ENCODE peak calls at places on chromosomes 7 and 10, in eight cellular contexts. One of them, this sample, is unnamed.

GRCh38 chr10:57706576-57707299 is 561.0 kb downstream of the IPMK start:
- DNase-seq in GM10248: no peak
- DNase-seq in astrocyte of the spinal cord: no peak
- DNase-seq in natural killer cell: no peak
- DNase-seq in GM12878: no peak
- DNase-seq in spleen: no peak
- DNase-seq in glutamatergic neuron: no peak
- DNase-seq in choroid plexus epithelial cell: no peak
- DNase-seq in this sample: no peak

GRCh38 chr7:155974186-155974897 is 162.1 kb upstream of the SHH start:
- DNase-seq in GM10248: no peak
- DNase-seq in astrocyte of the spinal cord: no peak
- DNase-seq in natural killer cell: no peak
- DNase-seq in GM12878: no peak
- DNase-seq in spleen: peak
- DNase-seq in glutamatergic neuron: no peak
- DNase-seq in choroid plexus epithelial cell: no peak
- DNase-seq in this sample: no peak

GRCh38 chr10:34031410-34031809 is 696.9 kb upstream of the NRP1 start:
- DNase-seq in GM10248: no peak
- DNase-seq in astrocyte of the spinal cord: peak
- DNase-seq in natural killer cell: no peak
- DNase-seq in GM12878: no peak
- DNase-seq in spleen: no peak
- DNase-seq in glutamatergic neuron: no peak
- DNase-seq in choroid plexus epithelial cell: peak
- DNase-seq in this sample: no peak

GRCh38 chr7:17680026-17680425 is 260.3 kb downstream of the SNX13 start:
- DNase-seq in GM10248: no peak
- DNase-seq in astrocyte of the spinal cord: peak
- DNase-seq in natural killer cell: no peak
- DNase-seq in GM12878: no peak
- DNase-seq in spleen: no peak
- DNase-seq in glutamatergic neuron: no peak
- DNase-seq in choroid plexus epithelial cell: peak
- DNase-seq in this sample: no peak

GRCh38 chr10:11798862-11799735 is 24.1 kb upstream of the PROSER2 start:
- DNase-seq in GM10248: no peak
- DNase-seq in astrocyte of the spinal cord: no peak
- DNase-seq in natural killer cell: no peak
- DNase-seq in GM12878: no peak
- DNase-seq in spleen: no peak
- DNase-seq in glutamatergic neuron: no peak
- DNase-seq in choroid plexus epithelial cell: no peak
- DNase-seq in this sample: no peak

GRCh38 chr10:80771902-80772555 is 234.3 kb downstream of the SH2D4B start:
- DNase-seq in GM10248: no peak
- DNase-seq in astrocyte of the spinal cord: no peak
- DNase-seq in natural killer cell: no peak
- DNase-seq in GM12878: no peak
- DNase-seq in spleen: no peak
- DNase-seq in glutamatergic neuron: no peak
- DNase-seq in choroid plexus epithelial cell: no peak
- DNase-seq in this sample: no peak

GRCh38 chr7:5607958-5608656 is 173.4 kb downstream of the RNF216 start:
- DNase-seq in GM10248: no peak
- DNase-seq in astrocyte of the spinal cord: no peak
- DNase-seq in natural killer cell: no peak
- DNase-seq in GM12878: no peak
- DNase-seq in spleen: no peak
- DNase-seq in glutamatergic neuron: peak
- DNase-seq in choroid plexus epithelial cell: no peak
- DNase-seq in this sample: no peak

GRCh38 chr10:25758041-25758457 is 176.0 kb upstream of the MYO3A start:
- DNase-seq in GM10248: peak
- DNase-seq in astrocyte of the spinal cord: peak
- DNase-seq in natural killer cell: no peak
- DNase-seq in GM12878: no peak
- DNase-seq in spleen: no peak
- DNase-seq in glutamatergic neuron: peak
- DNase-seq in choroid plexus epithelial cell: peak
- DNase-seq in this sample: no peak

GRCh38 chr10:65751218-65751617 is 1174.6 kb upstream of the LRRTM3 start:
- DNase-seq in GM10248: no peak
- DNase-seq in astrocyte of the spinal cord: no peak
- DNase-seq in natural killer cell: no peak
- DNase-seq in GM12878: no peak
- DNase-seq in spleen: no peak
- DNase-seq in glutamatergic neuron: no peak
- DNase-seq in choroid plexus epithelial cell: no peak
- DNase-seq in this sample: no peak

GRCh38 chr10:6244510-6244909 is 41.8 kb downstream of the PFKFB3 start:
- DNase-seq in GM10248: no peak
- DNase-seq in astrocyte of the spinal cord: no peak
- DNase-seq in natural killer cell: no peak
- DNase-seq in GM12878: no peak
- DNase-seq in spleen: no peak
- DNase-seq in glutamatergic neuron: no peak
- DNase-seq in choroid plexus epithelial cell: no peak
- DNase-seq in this sample: no peak

GRCh38 chr10:124681626-124682552 is 62.3 kb downstream of the FAM53B start:
- DNase-seq in GM10248: no peak
- DNase-seq in astrocyte of the spinal cord: no peak
- DNase-seq in natural killer cell: no peak
- DNase-seq in GM12878: no peak
- DNase-seq in spleen: peak
- DNase-seq in glutamatergic neuron: no peak
- DNase-seq in choroid plexus epithelial cell: no peak
- DNase-seq in this sample: no peak

GRCh38 chr10:124698560-124699470 is 45.4 kb downstream of the FAM53B start:
- DNase-seq in GM10248: no peak
- DNase-seq in astrocyte of the spinal cord: no peak
- DNase-seq in natural killer cell: no peak
- DNase-seq in GM12878: no peak
- DNase-seq in spleen: peak
- DNase-seq in glutamatergic neuron: no peak
- DNase-seq in choroid plexus epithelial cell: no peak
- DNase-seq in this sample: no peak

GRCh38 chr10:26931223-26931622 is 70.5 kb upstream of the ABI1 start:
- DNase-seq in GM10248: peak
- DNase-seq in astrocyte of the spinal cord: no peak
- DNase-seq in natural killer cell: no peak
- DNase-seq in GM12878: no peak
- DNase-seq in spleen: peak
- DNase-seq in glutamatergic neuron: peak
- DNase-seq in choroid plexus epithelial cell: peak
- DNase-seq in this sample: no peak

GRCh38 chr10:62083868-62084267 is 182.4 kb downstream of the ARID5B start:
- DNase-seq in GM10248: no peak
- DNase-seq in astrocyte of the spinal cord: peak
- DNase-seq in natural killer cell: no peak
- DNase-seq in GM12878: no peak
- DNase-seq in spleen: no peak
- DNase-seq in glutamatergic neuron: no peak
- DNase-seq in choroid plexus epithelial cell: peak
- DNase-seq in this sample: no peak

GRCh38 chr7:19488056-19488455 is 220.8 kb downstream of the POLR1F start:
- DNase-seq in GM10248: no peak
- DNase-seq in astrocyte of the spinal cord: no peak
- DNase-seq in natural killer cell: no peak
- DNase-seq in GM12878: no peak
- DNase-seq in spleen: no peak
- DNase-seq in glutamatergic neuron: no peak
- DNase-seq in choroid plexus epithelial cell: no peak
- DNase-seq in this sample: no peak

GRCh38 chr7:75938921-75939320 is 24.0 kb downstream of the POR start:
- DNase-seq in GM10248: no peak
- DNase-seq in astrocyte of the spinal cord: no peak
- DNase-seq in natural killer cell: no peak
- DNase-seq in GM12878: no peak
- DNase-seq in spleen: no peak
- DNase-seq in glutamatergic neuron: no peak
- DNase-seq in choroid plexus epithelial cell: no peak
- DNase-seq in this sample: no peak

GRCh38 chr7:155169081-155169480 is 99.0 kb downstream of the HTR5A start:
- DNase-seq in GM10248: no peak
- DNase-seq in astrocyte of the spinal cord: no peak
- DNase-seq in natural killer cell: no peak
- DNase-seq in GM12878: no peak
- DNase-seq in spleen: no peak
- DNase-seq in glutamatergic neuron: no peak
- DNase-seq in choroid plexus epithelial cell: no peak
- DNase-seq in this sample: no peak

GRCh38 chr7:89002942-89003618 is 207.5 kb upstream of the TEX47 start:
- DNase-seq in GM10248: peak
- DNase-seq in astrocyte of the spinal cord: peak
- DNase-seq in natural killer cell: no peak
- DNase-seq in GM12878: peak
- DNase-seq in spleen: no peak
- DNase-seq in glutamatergic neuron: no peak
- DNase-seq in choroid plexus epithelial cell: peak
- DNase-seq in this sample: no peak

GRCh38 chr7:816300-816750 is 16.0 kb upstream of the SUN1 start:
- DNase-seq in GM10248: peak
- DNase-seq in astrocyte of the spinal cord: peak
- DNase-seq in natural killer cell: peak
- DNase-seq in GM12878: peak
- DNase-seq in spleen: peak
- DNase-seq in glutamatergic neuron: peak
- DNase-seq in choroid plexus epithelial cell: peak
- DNase-seq in this sample: peak

GRCh38 chr10:72272689-72273409 is 875 bp upstream of the DDIT4 start:
- DNase-seq in GM10248: peak
- DNase-seq in astrocyte of the spinal cord: peak
- DNase-seq in natural killer cell: peak
- DNase-seq in GM12878: no peak
- DNase-seq in spleen: peak
- DNase-seq in glutamatergic neuron: peak
- DNase-seq in choroid plexus epithelial cell: peak
- DNase-seq in this sample: peak

GRCh38 chr7:138838166-138838565 is 40.2 kb upstream of the ATP6V0A4 start:
- DNase-seq in GM10248: no peak
- DNase-seq in astrocyte of the spinal cord: no peak
- DNase-seq in natural killer cell: no peak
- DNase-seq in GM12878: no peak
- DNase-seq in spleen: no peak
- DNase-seq in glutamatergic neuron: no peak
- DNase-seq in choroid plexus epithelial cell: no peak
- DNase-seq in this sample: no peak

GRCh38 chr7:47792521-47793121 is 155.6 kb downstream of the PKD1L1 start:
- DNase-seq in GM10248: no peak
- DNase-seq in astrocyte of the spinal cord: no peak
- DNase-seq in natural killer cell: no peak
- DNase-seq in GM12878: no peak
- DNase-seq in spleen: no peak
- DNase-seq in glutamatergic neuron: no peak
- DNase-seq in choroid plexus epithelial cell: peak
- DNase-seq in this sample: no peak
- TF ChIP-seq CTCF in GM10248: no peak
- TF ChIP-seq CTCF in astrocyte of the spinal cord: peak
- TF ChIP-seq CTCF in natural killer cell: no peak
- TF ChIP-seq CTCF in GM12878: no peak
- TF ChIP-seq CTCF in spleen: peak
- TF ChIP-seq CTCF in glutamatergic neuron: no peak
- TF ChIP-seq CTCF in choroid plexus epithelial cell: peak
- TF ChIP-seq CTCF in this sample: peak

GRCh38 chr10:3476186-3476585 is 303.6 kb upstream of the PITRM1 start:
- DNase-seq in GM10248: no peak
- DNase-seq in astrocyte of the spinal cord: peak
- DNase-seq in natural killer cell: no peak
- DNase-seq in GM12878: no peak
- DNase-seq in spleen: no peak
- DNase-seq in glutamatergic neuron: no peak
- DNase-seq in choroid plexus epithelial cell: peak
- DNase-seq in this sample: no peak

GRCh38 chr10:3475367-3475766 is 302.8 kb upstream of the PITRM1 start:
- DNase-seq in GM10248: no peak
- DNase-seq in astrocyte of the spinal cord: no peak
- DNase-seq in natural killer cell: no peak
- DNase-seq in GM12878: no peak
- DNase-seq in spleen: no peak
- DNase-seq in glutamatergic neuron: no peak
- DNase-seq in choroid plexus epithelial cell: no peak
- DNase-seq in this sample: no peak

GRCh38 chr10:3472705-3473078 is 300.1 kb upstream of the PITRM1 start:
- DNase-seq in GM10248: no peak
- DNase-seq in astrocyte of the spinal cord: peak
- DNase-seq in natural killer cell: no peak
- DNase-seq in GM12878: no peak
- DNase-seq in spleen: no peak
- DNase-seq in glutamatergic neuron: no peak
- DNase-seq in choroid plexus epithelial cell: peak
- DNase-seq in this sample: no peak

GRCh38 chr10:3473271-3473670 is 300.7 kb upstream of the PITRM1 start:
- DNase-seq in GM10248: no peak
- DNase-seq in astrocyte of the spinal cord: no peak
- DNase-seq in natural killer cell: no peak
- DNase-seq in GM12878: no peak
- DNase-seq in spleen: no peak
- DNase-seq in glutamatergic neuron: no peak
- DNase-seq in choroid plexus epithelial cell: no peak
- DNase-seq in this sample: no peak

GRCh38 chr10:3474266-3474665 is 301.7 kb upstream of the PITRM1 start:
- DNase-seq in GM10248: no peak
- DNase-seq in astrocyte of the spinal cord: no peak
- DNase-seq in natural killer cell: no peak
- DNase-seq in GM12878: no peak
- DNase-seq in spleen: no peak
- DNase-seq in glutamatergic neuron: no peak
- DNase-seq in choroid plexus epithelial cell: no peak
- DNase-seq in this sample: no peak
- TF ChIP-seq CTCF in GM10248: no peak
- TF ChIP-seq CTCF in astrocyte of the spinal cord: no peak
- TF ChIP-seq CTCF in natural killer cell: no peak
- TF ChIP-seq CTCF in GM12878: no peak
- TF ChIP-seq CTCF in spleen: no peak
- TF ChIP-seq CTCF in glutamatergic neuron: no peak
- TF ChIP-seq CTCF in choroid plexus epithelial cell: no peak
- TF ChIP-seq CTCF in this sample: no peak

DNA sequence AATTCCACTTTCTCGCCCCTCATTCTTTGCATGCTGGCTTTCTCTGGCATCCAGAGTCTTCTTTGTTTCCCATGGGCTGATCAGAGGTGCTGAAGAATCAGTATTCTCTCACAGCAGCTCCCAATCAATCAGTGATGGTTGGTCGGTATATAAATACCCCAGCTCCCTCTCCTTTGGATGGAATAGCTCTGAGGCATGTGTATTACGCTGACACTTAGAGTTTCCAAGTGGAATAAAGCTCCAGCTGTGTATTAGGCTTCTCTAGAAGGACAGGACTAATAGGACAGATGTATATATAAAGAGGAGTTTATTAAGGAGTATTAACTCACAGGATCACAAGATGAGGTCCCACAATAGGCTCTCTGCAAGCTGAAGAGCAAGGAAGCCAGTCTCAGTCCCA is 218.3 kb upstream of the GRB10 start:
- DNase-seq in GM10248: no peak
- DNase-seq in astrocyte of the spinal cord: no peak
- DNase-seq in natural killer cell: no peak
- DNase-seq in GM12878: no peak
- DNase-seq in spleen: no peak
- DNase-seq in glutamatergic neuron: no peak
- DNase-seq in choroid plexus epithelial cell: no peak
- DNase-seq in this sample: no peak
- TF ChIP-seq CTCF in GM10248: no peak
- TF ChIP-seq CTCF in astrocyte of the spinal cord: no peak
- TF ChIP-seq CTCF in natural killer cell: no peak
- TF ChIP-seq CTCF in GM12878: no peak
- TF ChIP-seq CTCF in spleen: no peak
- TF ChIP-seq CTCF in glutamatergic neuron: no peak
- TF ChIP-seq CTCF in choroid plexus epithelial cell: no peak
- TF ChIP-seq CTCF in this sample: no peak

GRCh38 chr10:100812978-100813377 is 67.6 kb downstream of the PAX2 start:
- DNase-seq in GM10248: no peak
- DNase-seq in astrocyte of the spinal cord: no peak
- DNase-seq in natural killer cell: no peak
- DNase-seq in GM12878: no peak
- DNase-seq in spleen: peak
- DNase-seq in glutamatergic neuron: peak
- DNase-seq in choroid plexus epithelial cell: no peak
- DNase-seq in this sample: no peak
- TF ChIP-seq CTCF in GM10248: no peak
- TF ChIP-seq CTCF in astrocyte of the spinal cord: peak
- TF ChIP-seq CTCF in natural killer cell: no peak
- TF ChIP-seq CTCF in GM12878: no peak
- TF ChIP-seq CTCF in spleen: no peak
- TF ChIP-seq CTCF in glutamatergic neuron: no peak
- TF ChIP-seq CTCF in choroid plexus epithelial cell: peak
- TF ChIP-seq CTCF in this sample: peak